ENCODE peak calls at places on chromosomes 4 and X, in seven cellular contexts. A is H1, W is HepG2, V is GM12878, B is SK-N-SH, J is HCT116, M is K562. R is an unnamed sample.

GRCh38 chr4:76644831-76645485 is 209.9 kb downstream of the SHROOM3 start:
- DNase-seq in A (no peak), W (no peak), V (no peak), B (no peak), J (no peak), M (no peak), R (no peak)

GRCh38 chr4:20603671-20604313 is 96.5 kb upstream of the PACRGL start:
- DNase-seq in A (no peak), W (no peak), V (no peak), B (peak), J (no peak), M (no peak), R (no peak)

GRCh38 chr4:186189656-186190055 is 1.7 kb upstream of the CYP4V2 start:
- DNase-seq in A (no peak), W (no peak), V (no peak), B (no peak), J (no peak), M (no peak), R (no peak)

GRCh38 chr4:47816748-47817147 is 21.1 kb downstream of the CORIN start:
- DNase-seq in A (no peak), W (no peak), V (no peak), B (no peak), J (no peak), M (no peak), R (no peak)

GRCh38 chrX:72308566-72309296 is 3.0 kb upstream of the CITED1 start:
- DNase-seq in A (no peak), W (peak), V (no peak), B (peak), J (peak), M (peak), R (peak)

GRCh38 chr4:171851295-171851694 is 38.1 kb downstream of the GALNTL6 start:
- DNase-seq in A (no peak), W (no peak), V (no peak), B (no peak), J (no peak), M (no peak), R (no peak)

GRCh38 chr4:16524911-16525574 is 298.8 kb upstream of the TAPT1 start:
- DNase-seq in A (no peak), W (no peak), V (no peak), B (no peak), J (no peak), M (no peak), R (no peak)

GRCh38 chrX:2761246-2761645 is 9.4 kb downstream of the XG start:
- DNase-seq in A (no peak), W (no peak), V (no peak), B (no peak), J (no peak), M (no peak), R (no peak)

GRCh38 chr4:175540151-175540550 is 271.9 kb downstream of the GPM6A start:
- DNase-seq in A (no peak), W (no peak), V (no peak), B (no peak), J (peak), M (no peak), R (no peak)

GRCh38 chr4:72770708-72771107 is 201.7 kb upstream of the ADAMTS3 start:
- DNase-seq in A (no peak), W (no peak), V (no peak), B (no peak), J (no peak), M (no peak), R (no peak)

GRCh38 chrX:18674417-18674787 is 2.5 kb upstream of the RS1 start:
- DNase-seq in A (no peak), W (no peak), V (no peak), B (peak), J (no peak), M (peak), R (no peak)

GRCh38 chr4:19684079-19684478 is 567.6 kb upstream of the SLIT2 start:
- DNase-seq in A (no peak), W (no peak), V (no peak), B (no peak), J (no peak), M (no peak), R (no peak)

GRCh38 chrX:71515039-71515398 is 17.9 kb upstream of the OGT start:
- DNase-seq in A (no peak), W (no peak), V (no peak), B (no peak), J (no peak), M (no peak), R (no peak)

GRCh38 chr4:182207806-182208483 is 35.3 kb upstream of the TENM3 start:
- DNase-seq in A (no peak), W (no peak), V (no peak), B (no peak), J (no peak), M (no peak), R (no peak)

GRCh38 chr4:59247032-59247431 is 1953.1 kb upstream of the ADGRL3 start:
- DNase-seq in A (no peak), W (peak), V (no peak), B (peak), J (no peak), M (no peak), R (peak)

GRCh38 chrX:38634665-38635064 is 73.3 kb downstream of the TSPAN7 start:
- DNase-seq in A (no peak), W (no peak), V (no peak), B (no peak), J (no peak), M (peak), R (no peak)

GRCh38 chrX:132171881-132172280 is 44.1 kb upstream of the FRMD7 start:
- DNase-seq in A (no peak), W (no peak), V (no peak), B (no peak), J (no peak), M (no peak), R (no peak)

GRCh38 chr4:4524364-4524763 is 17.5 kb downstream of the STX18 start:
- DNase-seq in A (no peak), W (no peak), V (peak), B (no peak), J (no peak), M (no peak), R (peak)

GRCh38 chr4:149896428-149896827 is 80.8 kb upstream of the IQCM start:
- DNase-seq in A (no peak), W (no peak), V (no peak), B (no peak), J (peak), M (no peak), R (no peak)

GRCh38 chr4:74133786-74134499 is 24.0 kb upstream of the MTHFD2L start:
- DNase-seq in A (peak), W (peak), V (peak), B (peak), J (peak), M (peak), R (no peak)

GRCh38 chr4:12724520-12724919 is 759.6 kb downstream of the RAB28 start:
- DNase-seq in A (no peak), W (peak), V (no peak), B (peak), J (no peak), M (peak), R (no peak)

GRCh38 chr4:167100120-167100519 is 134.2 kb downstream of the SPOCK3 start:
- DNase-seq in A (no peak), W (peak), V (peak), B (no peak), J (no peak), M (no peak), R (no peak)

GRCh38 chr4:3871881-3872833 is 106.0 kb downstream of the ADRA2C start:
- DNase-seq in A (no peak), W (no peak), V (no peak), B (no peak), J (no peak), M (no peak), R (no peak)

GRCh38 chr4:187157380-187157958 is 433.8 kb upstream of the FAT1 start:
- DNase-seq in A (no peak), W (no peak), V (no peak), B (no peak), J (no peak), M (peak), R (no peak)

GRCh38 chr4:114277690-114278089 is 298.2 kb upstream of the ARSJ start:
- DNase-seq in A (no peak), W (no peak), V (no peak), B (no peak), J (no peak), M (no peak), R (no peak)

GRCh38 chr4:154491731-154492249 is at the start of gene DCHS2:
- DNase-seq in A (no peak), W (peak), V (no peak), B (peak), J (no peak), M (peak), R (peak)

GRCh38 chr4:2082118-2082517 is 23.0 kb downstream of the NAT8L start:
- DNase-seq in A (no peak), W (no peak), V (no peak), B (no peak), J (no peak), M (no peak), R (no peak)

GRCh38 chr4:113384600-113384999 is 335.1 kb downstream of the ANK2 start:
- DNase-seq in A (no peak), W (no peak), V (no peak), B (no peak), J (peak), M (no peak), R (no peak)

GRCh38 chr4:148843625-148844024 is 401.4 kb upstream of the NR3C2 start:
- DNase-seq in A (no peak), W (no peak), V (no peak), B (no peak), J (no peak), M (no peak), R (no peak)

GRCh38 chr4:26048378-26048882 is 134.4 kb downstream of the SMIM20 start:
- DNase-seq in A (no peak), W (no peak), V (no peak), B (peak), J (no peak), M (no peak), R (no peak)

GRCh38 chr4:126230244-126230643 is 915.5 kb downstream of the FAT4 start:
- DNase-seq in A (no peak), W (no peak), V (no peak), B (no peak), J (no peak), M (no peak), R (no peak)

GRCh38 chr4:145920205-145920604 is 18.4 kb downstream of the ZNF827 start:
- DNase-seq in A (no peak), W (no peak), V (no peak), B (no peak), J (no peak), M (no peak), R (no peak)

GRCh38 chr4:11505225-11505971 is 76.7 kb upstream of the HS3ST1 start:
- DNase-seq in A (no peak), W (no peak), V (no peak), B (no peak), J (peak), M (no peak), R (no peak)

GRCh38 chr4:81506731-81507130 is 35.0 kb upstream of the RASGEF1B start:
- DNase-seq in A (no peak), W (no peak), V (peak), B (no peak), J (no peak), M (no peak), R (no peak)

GRCh38 chr4:6563935-6564645 is 10.9 kb upstream of the MAN2B2 start:
- DNase-seq in A (no peak), W (no peak), V (no peak), B (no peak), J (no peak), M (no peak), R (no peak)

GRCh38 chr4:6561706-6562371 is 13.2 kb upstream of the MAN2B2 start:
- DNase-seq in A (no peak), W (no peak), V (no peak), B (no peak), J (no peak), M (no peak), R (no peak)

GRCh38 chr4:6560416-6561172 is 14.4 kb upstream of the MAN2B2 start:
- DNase-seq in A (no peak), W (no peak), V (no peak), B (no peak), J (no peak), M (no peak), R (no peak)

GRCh38 chr4:6562931-6563901 is 11.8 kb upstream of the MAN2B2 start:
- DNase-seq in A (no peak), W (no peak), V (no peak), B (peak), J (no peak), M (peak), R (no peak)

GRCh38 chr4:6561173-6561516 is 13.8 kb upstream of the MAN2B2 start:
- DNase-seq in A (no peak), W (no peak), V (no peak), B (no peak), J (no peak), M (no peak), R (no peak)
- TF ChIP-seq JUND in A (no peak), W (no peak), V (no peak), B (no peak), J (no peak), M (no peak), R (no peak)

DNA sequence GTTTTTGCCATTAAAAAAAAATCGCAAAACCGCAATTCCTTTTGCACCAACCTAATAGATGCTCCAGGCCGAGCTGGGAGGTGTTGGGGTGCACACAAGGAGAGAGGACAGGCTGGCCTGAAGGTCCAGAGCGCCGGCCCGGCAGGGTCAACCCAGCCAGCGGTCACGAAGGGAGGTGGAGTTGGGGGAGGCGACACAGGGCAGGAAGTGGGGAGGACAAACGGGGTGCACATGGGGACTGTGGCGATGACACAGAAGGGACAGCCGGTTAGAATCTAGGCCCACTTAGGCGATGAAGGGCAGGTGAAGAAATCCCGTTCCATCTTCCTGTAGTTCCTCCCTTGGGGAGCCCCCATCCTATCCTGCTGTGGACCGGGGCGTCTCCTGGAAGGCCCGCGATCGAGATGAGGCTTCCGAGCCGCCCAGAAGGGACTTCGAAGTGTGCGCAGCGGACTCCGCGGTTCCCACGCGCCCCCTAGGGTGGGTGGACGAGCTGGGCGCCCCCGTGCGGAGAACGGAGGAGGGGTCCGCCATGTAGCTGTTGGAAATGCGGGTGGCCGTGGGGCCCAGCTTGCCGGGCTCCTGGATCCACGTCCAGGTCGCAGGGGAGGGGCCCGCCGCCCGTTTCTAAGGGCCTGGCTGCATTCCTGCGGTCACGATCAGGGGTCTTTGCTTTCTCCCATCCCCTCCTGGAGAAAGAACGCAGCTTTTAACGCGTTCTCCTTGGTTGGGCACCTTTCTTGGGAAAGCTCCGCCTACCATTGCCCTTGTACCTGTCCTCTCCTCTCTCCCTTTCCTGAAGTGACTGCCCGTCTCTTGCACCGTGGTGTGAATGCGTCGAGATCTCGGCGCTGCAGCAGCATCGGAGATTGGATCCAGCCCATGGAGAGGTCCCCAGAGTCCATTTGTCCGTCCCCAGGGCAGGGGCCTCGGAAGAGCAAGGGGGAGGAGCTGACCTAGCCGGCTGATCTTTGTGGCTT is 17.0 kb upstream of the HPF1 start:
- DNase-seq in A (no peak), W (no peak), V (no peak), B (peak), J (no peak), M (peak), R (no peak)
- TF ChIP-seq JUND in A (no peak), W (no peak), V (no peak), B (no peak), J (no peak), M (no peak), R (no peak)

GRCh38 chr4:173013232-173013932 is 155.2 kb upstream of the GALNT7 start:
- DNase-seq in A (no peak), W (peak), V (peak), B (peak), J (no peak), M (peak), R (peak)
- TF ChIP-seq JUND in A (no peak), W (no peak), V (no peak), B (no peak), J (no peak), M (no peak), R (no peak)

GRCh38 chrX:74490249-74490648 is 69.0 kb downstream of the SLC16A2 start:
- DNase-seq in A (no peak), W (no peak), V (no peak), B (no peak), J (no peak), M (no peak), R (no peak)
- TF ChIP-seq JUND in A (no peak), W (no peak), V (no peak), B (no peak), J (no peak), M (no peak), R (no peak)

GRCh38 chr4:49036528-49036927 is 50.5 kb downstream of the CWH43 start:
- DNase-seq in A (no peak), W (no peak), V (no peak), B (no peak), J (no peak), M (no peak), R (no peak)

DNA sequence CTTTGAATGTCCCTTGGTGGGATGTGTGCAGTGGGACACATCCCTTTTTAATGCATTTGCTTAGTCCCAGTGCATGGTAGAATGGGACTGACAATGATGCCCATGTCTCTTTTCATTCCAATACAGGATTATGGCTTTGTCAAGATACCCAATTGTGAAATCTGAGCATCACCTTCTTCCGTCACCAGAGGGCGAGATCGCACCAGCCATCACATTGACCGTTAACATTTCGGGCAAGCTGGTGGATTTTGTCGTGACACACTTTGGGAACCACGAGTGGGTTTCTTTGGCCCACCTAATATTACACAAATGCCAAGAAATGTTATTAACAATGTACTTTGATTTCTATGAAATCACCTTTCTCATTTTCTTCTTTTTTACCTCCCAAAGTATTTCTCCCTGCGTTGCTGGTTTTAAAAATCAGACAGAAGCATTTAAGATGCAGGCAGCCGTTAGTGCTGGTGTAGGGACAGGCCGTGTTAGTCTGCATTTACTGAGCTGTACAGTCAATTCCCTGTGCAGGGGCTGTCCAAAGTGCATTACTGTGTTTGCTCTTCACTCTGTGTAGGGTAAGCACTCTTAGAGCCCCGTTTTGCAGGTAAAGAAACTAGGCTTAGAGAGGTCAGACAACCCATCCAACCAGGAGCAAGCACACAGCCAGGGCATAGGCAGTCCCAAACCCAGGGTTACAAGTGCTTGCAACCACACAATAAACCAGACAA is 46.5 kb downstream of the CWH43 start:
- DNase-seq in A (no peak), W (peak), V (no peak), B (peak), J (peak), M (peak), R (peak)
- TF ChIP-seq JUND in A (no peak), W (no peak), V (no peak), B (no peak), J (no peak), M (no peak), R (no peak)

DNA sequence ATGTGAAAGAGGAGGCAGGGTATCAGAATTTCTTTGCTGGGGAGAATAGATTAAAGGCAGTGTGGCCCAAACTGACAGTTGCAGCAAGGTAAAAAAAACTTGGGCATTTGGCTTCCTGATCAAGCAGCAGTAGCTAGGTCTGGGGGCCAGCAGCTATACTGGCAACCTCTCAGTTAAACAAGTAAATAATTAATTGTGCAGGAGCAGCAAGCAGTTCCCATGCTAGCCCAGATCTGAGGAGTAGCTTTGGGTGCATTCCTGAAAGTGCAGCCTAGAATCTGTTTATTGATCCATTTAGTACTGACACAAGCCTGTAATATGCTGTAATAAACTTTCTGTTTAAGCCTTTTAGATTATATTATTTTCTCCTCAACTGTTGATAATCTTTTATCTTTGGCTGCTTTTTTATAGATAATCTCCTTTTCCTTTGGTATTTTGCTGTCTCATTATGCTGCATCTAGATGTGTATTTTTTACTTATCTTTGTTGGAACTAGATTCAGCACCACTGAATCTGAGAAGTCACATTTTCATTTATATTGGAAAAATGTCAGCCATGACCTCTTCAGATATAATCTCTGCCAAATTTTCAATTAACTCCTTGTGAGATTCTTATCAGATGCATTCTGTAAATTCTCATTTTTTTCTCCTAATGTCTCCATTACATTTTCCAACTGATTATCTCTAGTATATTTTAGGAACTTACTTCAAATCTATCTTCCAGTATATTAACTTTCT is 276.3 kb downstream of the STPG2 start:
- DNase-seq in A (no peak), W (no peak), V (no peak), B (no peak), J (no peak), M (no peak), R (no peak)
- TF ChIP-seq JUND in A (no peak), W (no peak), V (no peak), B (no peak), J (no peak), M (no peak), R (no peak)

R was measured in T47D.